ENCODE peak calls at places on chromosome 14, in four cellular contexts. M is WTC11, U is HepG2, E is K562. W is an unnamed sample.

GRCh38 chr14:83520837-83521236 is 1987.2 kb upstream of the SEL1L start:
- DNase-seq in E (no peak), M (no peak), U (no peak), W (no peak)

GRCh38 chr14:83342590-83342989 is 1808.9 kb upstream of the SEL1L start:
- DNase-seq in U (no peak), E (no peak), M (no peak), W (no peak)

GRCh38 chr14:70789361-70789760 is 20.0 kb downstream of the MAP3K9 start:
- DNase-seq in E (no peak), M (no peak), U (no peak), W (no peak)

GRCh38 chr14:55366271-55366670 is 45.4 kb downstream of the ATG14 start:
- DNase-seq in M (no peak), U (no peak), E (no peak), W (no peak)

GRCh38 chr14:54047645-54048308 is 91.2 kb upstream of the BMP4 start:
- DNase-seq in E (no peak), U (peak), M (no peak), W (no peak)

GRCh38 chr14:23931705-23932314 is 21.8 kb upstream of the DHRS4 start:
- DNase-seq in M (no peak), E (no peak), U (no peak), W (no peak)

GRCh38 chr14:59728294-59728693 is 142.3 kb downstream of the RTN1 start:
- DNase-seq in U (no peak), E (no peak), M (no peak), W (no peak)

GRCh38 chr14:98957211-98958047 is 314.6 kb downstream of the BCL11B start:
- DNase-seq in U (no peak), M (no peak), E (no peak), W (no peak)

GRCh38 chr14:22434030-22434429 is 155.0 kb downstream of the DAD1 start:
- DNase-seq in U (peak), M (no peak), E (no peak), W (no peak)

GRCh38 chr14:73610692-73611091 is 1.6 kb upstream of the ACOT6 start:
- DNase-seq in E (no peak), U (peak), M (peak), W (no peak)

GRCh38 chr14:68248481-68249255 is 429.1 kb downstream of the RAD51B start:
- DNase-seq in U (peak), M (no peak), E (no peak), W (peak)

GRCh38 chr14:81246561-81247270 is 26.0 kb upstream of the GTF2A1 start:
- DNase-seq in E (no peak), U (no peak), M (no peak), W (no peak)

GRCh38 chr14:43983721-43984120 is 523.4 kb downstream of the FSCB start:
- DNase-seq in U (no peak), E (no peak), M (peak), W (no peak)

GRCh38 chr14:99745307-99745951 is 47.8 kb upstream of the EML1 start:
- DNase-seq in E (no peak), M (no peak), U (no peak), W (no peak)

GRCh38 chr14:77892890-77893484 is 93.1 kb downstream of the ADCK1 start:
- DNase-seq in U (no peak), M (no peak), E (no peak), W (no peak)

GRCh38 chr14:94320243-94320642 is 2.9 kb downstream of the SERPINA6 start:
- DNase-seq in U (peak), E (no peak), M (no peak), W (no peak)

GRCh38 chr14:24241829-24242443 is 487 bp downstream of the TINF2 start:
- DNase-seq in M (peak), E (peak), U (peak), W (peak)

GRCh38 chr14:77856930-77857329 is 57.0 kb downstream of the ADCK1 start:
- DNase-seq in E (no peak), U (no peak), M (no peak), W (no peak)

GRCh38 chr14:99562848-99563748 is 40.9 kb downstream of the CCDC85C start:
- DNase-seq in U (peak), M (peak), E (peak), W (peak)

GRCh38 chr14:24734917-24735500 is 101.0 kb upstream of the GZMB start:
- DNase-seq in M (peak), E (peak), U (peak), W (peak)

DNA sequence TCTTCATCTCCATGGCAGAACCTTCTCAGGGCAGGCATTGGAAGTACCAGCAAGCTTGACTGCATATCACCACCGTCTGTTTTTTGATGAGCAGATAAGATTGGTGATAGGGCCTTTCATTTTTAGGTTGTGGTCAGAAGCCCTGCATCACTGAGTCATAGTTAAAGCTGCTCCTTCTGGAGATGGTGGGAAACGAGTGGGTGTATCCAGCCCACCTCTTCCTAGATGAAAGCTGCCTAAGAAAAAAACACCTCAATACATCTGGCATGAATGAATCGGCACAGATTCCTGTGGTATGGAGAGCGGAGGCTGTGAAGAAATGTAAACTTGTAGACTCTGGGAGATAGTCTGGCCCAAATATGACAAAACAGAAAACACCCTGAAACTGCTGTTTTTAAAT is 248.7 kb upstream of the EGLN3 start:
- DNase-seq in U (no peak), E (no peak), M (no peak), W (no peak)
- TF ChIP-seq ELF4 in U (no peak), E (no peak), M (no peak), W (no peak)

GRCh38 chr14:88535149-88535548 is 19.7 kb downstream of the PTPN21 start:
- DNase-seq in E (no peak), U (peak), M (no peak), W (peak)
- TF ChIP-seq ELF4 in E (no peak), U (no peak), M (no peak), W (no peak)

GRCh38 chr14:34065222-34065621 is 114.3 kb upstream of the EGLN3 start:
- DNase-seq in M (no peak), E (no peak), U (no peak), W (no peak)

GRCh38 chr14:34063042-34063441 is 112.2 kb upstream of the EGLN3 start:
- DNase-seq in M (no peak), E (no peak), U (no peak), W (no peak)

GRCh38 chr14:34064349-34064748 is 113.5 kb upstream of the EGLN3 start:
- DNase-seq in M (no peak), U (no peak), E (no peak), W (no peak)

GRCh38 chr14:34062353-34062973 is 111.6 kb upstream of the EGLN3 start:
- DNase-seq in M (no peak), U (no peak), E (no peak), W (no peak)

DNA sequence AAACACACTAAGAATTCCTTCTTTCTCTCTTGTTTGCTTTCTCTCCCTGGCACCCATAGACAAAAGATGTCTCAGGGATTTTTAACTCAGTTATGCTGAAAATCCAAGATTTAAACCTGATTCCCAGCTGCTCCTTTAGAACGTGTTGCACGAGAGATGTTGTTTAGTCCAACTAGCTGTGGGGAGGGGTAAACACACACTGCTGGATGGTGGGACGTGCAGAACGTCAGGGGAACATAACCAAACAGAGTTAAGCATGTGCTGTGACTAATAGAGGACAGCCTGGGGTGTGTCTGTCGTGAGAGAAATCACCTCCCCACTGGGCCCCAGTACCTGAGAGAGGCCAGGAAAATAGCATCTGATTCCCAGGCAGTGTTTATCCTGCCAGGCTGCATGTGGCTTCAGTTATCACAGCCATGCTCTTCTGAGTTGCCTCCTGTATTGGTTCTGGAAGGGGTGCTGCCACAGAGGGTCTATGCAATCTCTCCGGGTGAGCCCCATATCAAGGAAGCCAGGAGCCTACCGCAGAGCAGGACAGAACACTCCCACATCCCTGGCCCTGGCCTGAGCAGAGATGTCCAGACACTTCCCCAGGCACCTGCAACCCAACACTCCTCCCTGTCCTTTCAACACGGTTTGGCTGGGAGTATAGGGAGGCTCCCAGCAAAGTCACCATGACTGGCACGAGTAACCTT is 112.7 kb upstream of the EGLN3 start:
- DNase-seq in M (no peak), E (no peak), U (peak), W (no peak)
- TF ChIP-seq ELF4 in M (no peak), E (no peak), U (no peak), W (no peak)

GRCh38 chr14:105152794-105153241 is 15.8 kb downstream of the JAG2 start:
- DNase-seq in U (no peak), E (no peak), M (no peak), W (no peak)

GRCh38 chr14:105153331-105153731 is 15.2 kb downstream of the JAG2 start:
- DNase-seq in E (no peak), M (no peak), U (no peak), W (no peak)

GRCh38 chr14:105154476-105154871 is 14.1 kb downstream of the JAG2 start:
- DNase-seq in U (no peak), E (no peak), M (no peak), W (no peak)

GRCh38 chr14:105155071-105155651 is 13.4 kb downstream of the JAG2 start:
- DNase-seq in E (no peak), U (no peak), M (no peak), W (no peak)

DNA sequence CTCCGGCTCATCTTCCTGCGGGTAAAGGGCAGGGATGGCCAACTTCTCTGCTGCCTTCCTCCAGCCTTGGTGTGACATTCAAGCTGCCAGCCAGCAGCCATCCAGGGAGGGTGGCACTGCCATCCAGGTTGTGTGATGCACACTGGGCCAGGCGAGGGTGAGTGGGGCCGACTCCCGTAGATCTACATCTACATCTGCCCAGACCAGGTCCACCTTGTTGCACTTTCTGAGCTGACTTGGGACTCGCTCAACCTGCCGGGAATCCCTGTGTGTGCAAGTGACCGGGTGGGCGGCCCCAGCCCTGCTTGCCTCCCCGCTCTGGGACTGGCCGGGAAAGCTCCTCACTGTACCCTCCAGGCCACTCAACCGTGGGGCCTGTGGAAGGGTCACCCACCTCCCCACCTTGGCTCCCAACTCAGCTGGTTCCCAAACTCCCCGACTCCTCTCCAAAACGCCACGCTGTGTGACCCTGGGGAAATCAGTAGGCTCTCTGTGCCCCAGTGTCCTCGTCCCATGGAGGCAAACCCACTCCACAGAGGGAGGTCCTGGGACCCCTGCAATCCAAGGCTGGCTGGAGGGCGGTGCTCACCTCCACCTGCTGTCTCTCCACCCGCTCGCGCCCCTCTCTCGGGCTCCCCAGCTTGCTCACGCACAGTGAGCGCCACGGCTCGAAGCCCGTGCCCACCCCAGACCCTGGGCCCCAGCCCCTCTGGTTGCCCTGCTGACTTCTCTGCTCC is 14.7 kb downstream of the JAG2 start:
- DNase-seq in M (no peak), E (no peak), U (no peak), W (no peak)
- TF ChIP-seq ELF4 in M (no peak), E (no peak), U (no peak), W (no peak)

DNA sequence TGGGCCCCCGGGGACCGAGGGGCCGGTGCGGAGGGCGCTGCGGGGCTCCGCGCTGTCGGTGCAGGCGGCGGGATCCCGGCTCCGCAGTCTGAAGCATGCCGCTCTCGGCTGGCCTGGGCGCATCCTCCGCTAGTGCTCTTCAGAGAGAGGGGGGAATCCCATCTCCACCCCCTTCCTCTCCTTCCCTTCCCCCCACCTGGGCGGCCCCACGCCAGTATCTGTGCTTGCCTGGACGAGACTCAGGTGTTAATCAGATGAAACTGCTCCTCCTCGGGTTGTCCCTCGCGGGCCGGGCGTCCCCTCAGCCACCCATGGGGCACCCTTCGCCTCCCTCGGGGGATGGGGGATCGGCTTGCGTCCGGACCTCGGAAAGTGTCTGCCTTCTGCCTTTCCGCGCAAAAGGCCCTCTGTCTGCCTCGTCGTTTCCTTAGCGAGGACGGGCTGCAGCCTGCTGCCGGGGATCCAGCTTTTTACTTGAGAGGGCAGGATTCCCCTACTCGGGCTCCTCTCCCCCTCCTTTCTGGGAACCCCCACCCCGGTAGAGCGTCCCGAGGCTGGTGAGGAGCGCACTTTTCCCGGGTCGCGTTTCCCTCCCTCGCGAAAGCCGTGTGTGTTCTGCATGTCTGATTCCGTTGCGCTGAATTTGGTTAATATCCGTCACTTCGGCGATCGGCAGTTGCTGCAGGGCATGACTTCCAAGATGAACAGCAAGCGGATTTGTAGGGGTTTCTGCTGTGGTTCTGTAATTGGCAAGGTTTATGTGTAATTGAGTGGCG is 1.1 kb downstream of the GPHN start:
- DNase-seq in U (no peak), M (peak), E (peak), W (peak)
- TF ChIP-seq ELF4 in U (no peak), M (no peak), E (no peak), W (no peak)

GRCh38 chr14:21105095-21105494 is 4.2 kb downstream of the TMEM253 start:
- DNase-seq in U (no peak), M (no peak), E (no peak), W (no peak)

GRCh38 chr14:21103165-21103709 is 2.4 kb downstream of the TMEM253 start:
- DNase-seq in U (no peak), M (no peak), E (no peak), W (no peak)

GRCh38 chr14:21102472-21103164 is 1.8 kb downstream of the TMEM253 start:
- DNase-seq in U (no peak), M (peak), E (peak), W (no peak)

GRCh38 chr14:21104448-21105060 is 3.7 kb downstream of the TMEM253 start:
- DNase-seq in E (peak), U (no peak), M (peak), W (peak)

GRCh38 chr14:21103710-21104447 is 3.0 kb downstream of the TMEM253 start:
- DNase-seq in E (peak), M (peak), U (peak), W (peak)
- TF ChIP-seq ELF4 in E (no peak), M (no peak), U (peak), W (peak)

GRCh38 chr14:35929171-35929570 is 103.0 kb downstream of the BRMS1L start:
- DNase-seq in E (no peak), M (no peak), U (no peak), W (no peak)

GRCh38 chr14:35932136-35932535 is 106.0 kb downstream of the BRMS1L start:
- DNase-seq in U (no peak), M (no peak), E (no peak), W (no peak)

GRCh38 chr14:35931346-35931745 is 105.2 kb downstream of the BRMS1L start:
- DNase-seq in M (no peak), E (no peak), U (no peak), W (no peak)

GRCh38 chr14:35934499-35934898 is 108.4 kb downstream of the BRMS1L start:
- DNase-seq in M (no peak), E (no peak), U (no peak), W (no peak)

DNA sequence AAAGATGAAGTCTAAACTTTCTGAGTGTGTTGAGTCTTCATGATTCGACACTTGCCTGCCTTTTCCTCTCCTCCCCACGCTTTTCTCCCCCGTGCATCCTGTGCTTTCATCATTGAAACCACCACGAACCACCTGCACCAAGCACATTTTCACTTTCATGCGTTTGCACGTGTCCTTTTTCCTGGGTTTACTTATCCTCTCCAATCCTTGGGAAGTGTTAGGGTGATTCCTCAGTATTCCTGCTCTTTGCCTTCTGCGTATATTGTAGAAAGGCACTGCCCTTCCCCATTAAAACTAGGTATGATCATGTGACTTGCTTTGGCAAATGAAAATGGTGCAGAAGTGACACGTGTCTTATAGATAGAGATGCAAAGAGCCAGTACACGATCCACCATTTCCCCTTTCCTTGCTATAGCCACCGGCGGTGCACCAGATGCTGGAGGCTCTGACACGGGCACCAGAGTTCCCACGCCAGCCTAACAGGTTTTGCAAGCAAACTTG is 106.6 kb downstream of the BRMS1L start:
- DNase-seq in M (no peak), U (no peak), E (no peak), W (no peak)
- TF ChIP-seq ELF4 in M (no peak), U (no peak), E (no peak), W (no peak)

DNA sequence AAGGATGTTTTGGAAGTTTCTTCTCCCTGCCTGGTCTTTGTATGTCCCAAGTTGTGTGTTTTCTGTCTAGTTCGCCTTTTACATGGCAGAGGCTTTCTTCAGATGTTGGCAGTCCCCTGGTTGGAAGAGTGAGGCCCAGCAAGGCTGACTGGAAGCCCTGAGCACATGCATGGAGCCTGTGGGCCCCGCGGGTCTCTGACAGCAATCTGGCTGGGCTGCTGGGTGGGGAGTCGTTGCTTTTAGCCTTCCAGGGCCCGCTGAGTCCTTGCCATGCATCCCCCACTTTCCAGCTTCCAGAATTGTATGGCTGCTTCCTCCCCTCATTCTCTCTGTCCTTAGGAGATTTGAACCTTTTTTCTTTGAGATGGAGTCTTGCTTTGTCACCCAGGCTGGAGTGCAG is 25.3 kb downstream of the ANKRD9 start:
- DNase-seq in E (no peak), U (no peak), M (no peak), W (no peak)
- TF ChIP-seq ELF4 in E (no peak), U (no peak), M (no peak), W (no peak)

GRCh38 chr14:50510157-50510556 is 22.2 kb downstream of the MAP4K5 start:
- DNase-seq in M (no peak), U (no peak), E (no peak), W (no peak)

GRCh38 chr14:50512463-50512862 is 19.9 kb downstream of the MAP4K5 start:
- DNase-seq in M (no peak), U (no peak), E (no peak), W (no peak)
- TF ChIP-seq ELF4 in M (no peak), U (no peak), E (no peak), W (no peak)

GRCh38 chr14:92963301-92964123 is 40.6 kb downstream of the CHGA start:
- DNase-seq in M (no peak), U (peak), E (no peak), W (no peak)
- TF ChIP-seq ELF4 in M (no peak), U (no peak), E (no peak), W (no peak)

W was measured in HEK293T.